ENCODE peak calls at places on chromosomes 6 and 20, in five cellular contexts. X is Daoy; K is activated CD4-positive, alpha-beta T cell treated with anti-CD3 and anti-CD28 coated beads, Interleukin-2, amount 50 U/mL, for 24 hours; B is activated CD8-positive, alpha-beta T cell treated with anti-CD3 and anti-CD28 coated beads, Interleukin-2, amount 10 ng/mL, durations not matched to agents 7 days and 5 days; F is effector memory CD8-positive, alpha-beta T cell. E is an unnamed sample.

GRCh38 chr6:30411515-30412207 is 66.7 kb downstream of the RPP21 start:
- DNase-seq in F (peak), K (peak), B (peak), X (peak), E (no peak)

GRCh38 chr20:62740286-62741141 is 31.9 kb downstream of the NTSR1 start:
- DNase-seq in X (peak), F (peak), K (peak), B (peak), E (no peak)

GRCh38 chr20:19628570-19629134 is 129.4 kb upstream of the RIN2 start:
- DNase-seq in K (peak), X (peak), B (peak), F (peak), E (no peak)

GRCh38 chr6:150030611-150031010 is 5.3 kb upstream of the RAET1L start:
- DNase-seq in K (no peak), B (no peak), X (no peak), F (no peak), E (no peak)

GRCh38 chr20:18754030-18754659 is 59.4 kb upstream of the SCP2D1 start:
- DNase-seq in K (no peak), B (no peak), F (peak), X (no peak), E (no peak)

GRCh38 chr6:114783083-114783482 is 440.3 kb upstream of the HS3ST5 start:
- DNase-seq in B (no peak), X (no peak), F (no peak), K (no peak), E (no peak)

GRCh38 chr6:110618591-110619267 is 142.3 kb upstream of the SLC22A16 start:
- DNase-seq in K (no peak), B (no peak), F (no peak), X (no peak), E (no peak)

GRCh38 chr20:34049897-34050695 is 56.4 kb downstream of the RALY start:
- DNase-seq in X (no peak), B (no peak), K (no peak), F (no peak), E (no peak)

GRCh38 chr6:35044771-35045275 is 96.3 kb downstream of the TCP11 start:
- DNase-seq in B (no peak), K (no peak), X (peak), F (no peak), E (no peak)

GRCh38 chr20:53827996-53828672 is 234.5 kb upstream of the ZNF217 start:
- DNase-seq in X (peak), F (no peak), K (no peak), B (no peak), E (no peak)

GRCh38 chr6:77425676-77426075 is 37.6 kb downstream of the HTR1B start:
- DNase-seq in X (no peak), F (no peak), K (no peak), B (no peak), E (no peak)

GRCh38 chr20:58459058-58459743 is 56.0 kb downstream of the APCDD1L start:
- DNase-seq in K (no peak), X (no peak), F (no peak), B (no peak), E (no peak)

GRCh38 chr6:127475823-127476176 is 16.6 kb upstream of the KIAA0408 start:
- DNase-seq in K (no peak), B (no peak), X (no peak), F (no peak), E (no peak)

GRCh38 chr6:26464014-26464413 is 6.3 kb downstream of the BTN2A1 start:
- DNase-seq in K (no peak), F (no peak), X (no peak), B (no peak), E (no peak)

GRCh38 chr6:77876300-77876699 is 223.5 kb downstream of the MEI4 start:
- DNase-seq in B (no peak), F (no peak), X (no peak), K (no peak), E (no peak)

GRCh38 chr20:3406481-3407425 is 716 bp downstream of the DNAAF9 start:
- DNase-seq in X (peak), F (no peak), K (peak), B (peak), E (no peak)

E was measured in cortex of kidney.